ENCODE peak calls at places on chromosomes 12 and 14, in four cellular contexts. One of them, this sample, is unnamed.

GRCh38 chr12:85036241-85036707 is at the start of the genes LRRIQ1 and TSPAN19:
- ATAC-seq in left cardiac atrium: peak
- ATAC-seq in right cardiac atrium: peak
- ATAC-seq in Right ventricle myocardium superior: peak
- ATAC-seq in this sample: peak

GRCh38 chr14:89308232-89308959 is 108.6 kb downstream of the FOXN3 start:
- ATAC-seq in left cardiac atrium: no peak
- ATAC-seq in right cardiac atrium: no peak
- ATAC-seq in Right ventricle myocardium superior: no peak
- ATAC-seq in this sample: no peak

GRCh38 chr14:95228240-95228639 is 70.9 kb upstream of the DICER1 start:
- ATAC-seq in left cardiac atrium: no peak
- ATAC-seq in right cardiac atrium: no peak
- ATAC-seq in Right ventricle myocardium superior: no peak
- ATAC-seq in this sample: no peak

GRCh38 chr12:46110928-46111699 is 120.7 kb upstream of the SCAF11 start:
- ATAC-seq in left cardiac atrium: no peak
- ATAC-seq in right cardiac atrium: no peak
- ATAC-seq in Right ventricle myocardium superior: no peak
- ATAC-seq in this sample: peak

GRCh38 chr14:79293482-79293881 is 917.8 kb downstream of the DIO2 start:
- ATAC-seq in left cardiac atrium: no peak
- ATAC-seq in right cardiac atrium: no peak
- ATAC-seq in Right ventricle myocardium superior: no peak
- ATAC-seq in this sample: no peak

GRCh38 chr12:56914724-56915123 is 19.5 kb downstream of the SDR9C7 start:
- ATAC-seq in left cardiac atrium: no peak
- ATAC-seq in right cardiac atrium: no peak
- ATAC-seq in Right ventricle myocardium superior: no peak
- ATAC-seq in this sample: no peak

GRCh38 chr14:61537567-61538463 is 157.5 kb upstream of the HIF1A start:
- ATAC-seq in left cardiac atrium: peak
- ATAC-seq in right cardiac atrium: peak
- ATAC-seq in Right ventricle myocardium superior: peak
- ATAC-seq in this sample: peak

GRCh38 chr12:42696424-42697149 is 107.0 kb upstream of the PRICKLE1 start:
- ATAC-seq in left cardiac atrium: peak
- ATAC-seq in right cardiac atrium: peak
- ATAC-seq in Right ventricle myocardium superior: peak
- ATAC-seq in this sample: no peak

GRCh38 chr12:56223571-56224101 is 506 bp upstream of the NABP2 start:
- ATAC-seq in left cardiac atrium: no peak
- ATAC-seq in right cardiac atrium: no peak
- ATAC-seq in Right ventricle myocardium superior: peak
- ATAC-seq in this sample: no peak

GRCh38 chr14:69945347-69945746 is 66.1 kb downstream of the SMOC1 start:
- ATAC-seq in left cardiac atrium: no peak
- ATAC-seq in right cardiac atrium: no peak
- ATAC-seq in Right ventricle myocardium superior: no peak
- ATAC-seq in this sample: no peak

GRCh38 chr12:26122681-26123481 is 2.0 kb downstream of the BHLHE41 start:
- ATAC-seq in left cardiac atrium: peak
- ATAC-seq in right cardiac atrium: peak
- ATAC-seq in Right ventricle myocardium superior: peak
- ATAC-seq in this sample: no peak

GRCh38 chr12:1619599-1619998 is 9.4 kb upstream of the WNT5B start:
- ATAC-seq in left cardiac atrium: peak
- ATAC-seq in right cardiac atrium: peak
- ATAC-seq in Right ventricle myocardium superior: peak
- ATAC-seq in this sample: peak

GRCh38 chr12:47841506-47841905 is 21.8 kb upstream of the HDAC7 start:
- ATAC-seq in left cardiac atrium: no peak
- ATAC-seq in right cardiac atrium: no peak
- ATAC-seq in Right ventricle myocardium superior: no peak
- ATAC-seq in this sample: no peak

GRCh38 chr14:104149617-104150141 is 11.3 kb downstream of the KIF26A start:
- ATAC-seq in left cardiac atrium: peak
- ATAC-seq in right cardiac atrium: peak
- ATAC-seq in Right ventricle myocardium superior: peak
- ATAC-seq in this sample: peak

GRCh38 chr14:21496453-21496852 is 14.7 kb downstream of the METTL3 start:
- ATAC-seq in left cardiac atrium: peak
- ATAC-seq in right cardiac atrium: no peak
- ATAC-seq in Right ventricle myocardium superior: no peak
- ATAC-seq in this sample: no peak

GRCh38 chr12:97556201-97556824 is 93.7 kb downstream of the RMST start:
- ATAC-seq in left cardiac atrium: no peak
- ATAC-seq in right cardiac atrium: peak
- ATAC-seq in Right ventricle myocardium superior: peak
- ATAC-seq in this sample: no peak

GRCh38 chr14:20400965-20401593 is 12.2 kb downstream of the TEP1 start:
- ATAC-seq in left cardiac atrium: no peak
- ATAC-seq in right cardiac atrium: no peak
- ATAC-seq in Right ventricle myocardium superior: no peak
- ATAC-seq in this sample: peak

GRCh38 chr12:50621435-50622304 is 116.9 kb downstream of the DIP2B start:
- ATAC-seq in left cardiac atrium: no peak
- ATAC-seq in right cardiac atrium: no peak
- ATAC-seq in Right ventricle myocardium superior: peak
- ATAC-seq in this sample: no peak

GRCh38 chr14:102594514-102595175 is 2.2 kb downstream of the RCOR1 start:
- ATAC-seq in left cardiac atrium: no peak
- ATAC-seq in right cardiac atrium: no peak
- ATAC-seq in Right ventricle myocardium superior: no peak
- ATAC-seq in this sample: no peak

GRCh38 chr14:23545740-23546411 is 5.7 kb downstream of the ZFHX2 start:
- ATAC-seq in left cardiac atrium: peak
- ATAC-seq in right cardiac atrium: no peak
- ATAC-seq in Right ventricle myocardium superior: no peak
- ATAC-seq in this sample: no peak

GRCh38 chr12:52249041-52249461 is 16.0 kb downstream of the KRT7 start:
- ATAC-seq in left cardiac atrium: peak
- ATAC-seq in right cardiac atrium: peak
- ATAC-seq in Right ventricle myocardium superior: peak
- ATAC-seq in this sample: no peak

GRCh38 chr14:94501588-94502516 is 7.4 kb downstream of the SERPINA12 start:
- ATAC-seq in left cardiac atrium: no peak
- ATAC-seq in right cardiac atrium: no peak
- ATAC-seq in Right ventricle myocardium superior: no peak
- ATAC-seq in this sample: no peak

This sample was measured in esophagus mucosa.